ENCODE peak calls at places on chromosomes 13 and 19, in six cellular contexts. One of them, this sample, is unnamed.
A peak's percentile ranks its signal among the peaks of the same experiment; 100 is the strongest.

GRCh38 chr13:21619633-21620220 is 15.8 kb upstream of the MICU2 start:
- DNase-seq in H7: no peak
- DNase-seq in A549: no peak
- DNase-seq in DND-41: no peak
- DNase-seq in GM12865: no peak
- DNase-seq in NCI-H82: no peak
- DNase-seq in this sample: no peak

GRCh38 chr19:46390866-46391265 is 22.5 kb downstream of the CCDC8 start:
- DNase-seq in H7: no peak
- DNase-seq in A549: no peak
- DNase-seq in DND-41: no peak
- DNase-seq in GM12865: no peak
- DNase-seq in NCI-H82: no peak
- DNase-seq in this sample: no peak

GRCh38 chr19:16527971-16528521 is 14.2 kb downstream of the CHERP start:
- DNase-seq in H7: peak; percentile 84
- DNase-seq in A549: no peak
- DNase-seq in DND-41: peak; percentile 43
- DNase-seq in GM12865: peak; percentile 76
- DNase-seq in NCI-H82: peak; percentile 64
- DNase-seq in this sample: no peak

GRCh38 chr13:38542601-38543000 is 144.3 kb upstream of the FREM2 start:
- DNase-seq in H7: no peak
- DNase-seq in A549: no peak
- DNase-seq in DND-41: no peak
- DNase-seq in GM12865: no peak
- DNase-seq in NCI-H82: no peak
- DNase-seq in this sample: no peak

GRCh38 chr13:43804461-43805070 is 17.8 kb upstream of the ENOX1 start:
- DNase-seq in H7: peak; percentile 52
- DNase-seq in A549: peak; percentile 9
- DNase-seq in DND-41: no peak
- DNase-seq in GM12865: peak; percentile 66
- DNase-seq in NCI-H82: peak; percentile 92
- DNase-seq in this sample: no peak

GRCh38 chr13:26855071-26855470 is 94.5 kb upstream of the GPR12 start:
- DNase-seq in H7: no peak
- DNase-seq in A549: no peak
- DNase-seq in DND-41: no peak
- DNase-seq in GM12865: no peak
- DNase-seq in NCI-H82: no peak
- DNase-seq in this sample: no peak

GRCh38 chr19:51018745-51019543 is 565 bp downstream of the KLK10 start:
- DNase-seq in H7: peak; percentile 90
- DNase-seq in A549: no peak
- DNase-seq in DND-41: no peak
- DNase-seq in GM12865: no peak
- DNase-seq in NCI-H82: no peak
- DNase-seq in this sample: no peak

GRCh38 chr19:48186541-48186991 is 16.1 kb downstream of the ZSWIM9 start:
- DNase-seq in H7: no peak
- DNase-seq in A549: no peak
- DNase-seq in DND-41: no peak
- DNase-seq in GM12865: peak; percentile 44
- DNase-seq in NCI-H82: peak; percentile 83
- DNase-seq in this sample: peak; percentile 59

GRCh38 chr19:54420383-54421168 is 5.3 kb downstream of the TTYH1 start:
- DNase-seq in H7: peak; percentile 97
- DNase-seq in A549: no peak
- DNase-seq in DND-41: no peak
- DNase-seq in GM12865: no peak
- DNase-seq in NCI-H82: no peak
- DNase-seq in this sample: no peak

GRCh38 chr13:26502826-26503225 is 54.7 kb upstream of the WASF3 start:
- DNase-seq in H7: peak; percentile 66
- DNase-seq in A549: no peak
- DNase-seq in DND-41: no peak
- DNase-seq in GM12865: peak; percentile 26
- DNase-seq in NCI-H82: peak; percentile 47
- DNase-seq in this sample: peak; percentile 75

GRCh38 chr13:54563286-54563685 is 1534.7 kb downstream of the OLFM4 start:
- DNase-seq in H7: no peak
- DNase-seq in A549: no peak
- DNase-seq in DND-41: no peak
- DNase-seq in GM12865: no peak
- DNase-seq in NCI-H82: no peak
- DNase-seq in this sample: no peak

GRCh38 chr13:107421951-107422350 is 793.4 kb downstream of the LIG4 start:
- DNase-seq in H7: no peak
- DNase-seq in A549: no peak
- DNase-seq in DND-41: no peak
- DNase-seq in GM12865: no peak
- DNase-seq in NCI-H82: no peak
- DNase-seq in this sample: no peak

GRCh38 chr13:111969551-111970135 is 97.3 kb upstream of the SOX1 start:
- DNase-seq in H7: no peak
- DNase-seq in A549: no peak
- DNase-seq in DND-41: no peak
- DNase-seq in GM12865: no peak
- DNase-seq in NCI-H82: no peak
- DNase-seq in this sample: no peak

GRCh38 chr19:27972291-27973040 is 1240.5 kb downstream of the UQCRFS1 start:
- DNase-seq in H7: no peak
- DNase-seq in A549: no peak
- DNase-seq in DND-41: no peak
- DNase-seq in GM12865: no peak
- DNase-seq in NCI-H82: no peak
- DNase-seq in this sample: no peak

GRCh38 chr13:100245099-100245498 is 156.2 kb downstream of the PCCA start:
- DNase-seq in H7: no peak
- DNase-seq in A549: no peak
- DNase-seq in DND-41: no peak
- DNase-seq in GM12865: no peak
- DNase-seq in NCI-H82: no peak
- DNase-seq in this sample: no peak

GRCh38 chr13:29946093-29946492 is 95.7 kb upstream of the UBL3 start:
- DNase-seq in H7: no peak
- DNase-seq in A549: no peak
- DNase-seq in DND-41: no peak
- DNase-seq in GM12865: no peak
- DNase-seq in NCI-H82: no peak
- DNase-seq in this sample: no peak

GRCh38 chr19:47545061-47545948 is 27.6 kb downstream of the ZNF541 start:
- DNase-seq in H7: peak; percentile 67
- DNase-seq in A549: no peak
- DNase-seq in DND-41: no peak
- DNase-seq in GM12865: no peak
- DNase-seq in NCI-H82: no peak
- DNase-seq in this sample: no peak

GRCh38 chr13:112969692-112970338 is 801 bp downstream of the MCF2L start:
- DNase-seq in H7: peak; percentile 75
- DNase-seq in A549: no peak
- DNase-seq in DND-41: no peak
- DNase-seq in GM12865: no peak
- DNase-seq in NCI-H82: no peak
- DNase-seq in this sample: no peak

GRCh38 chr13:19088416-19088815 is 93.2 kb downstream of the TUBA3C start:
- DNase-seq in H7: no peak
- DNase-seq in A549: no peak
- DNase-seq in DND-41: no peak
- DNase-seq in GM12865: no peak
- DNase-seq in NCI-H82: no peak
- DNase-seq in this sample: no peak